ENCODE peak calls at places on chromosome 22, in four cellular contexts. B, D, Q and I are unnamed samples.

GRCh38 chr22:33737662-33738061 is 182.6 kb downstream of the LARGE1 start:
- ATAC-seq in B (no peak), D (no peak), Q (no peak), I (no peak)

GRCh38 chr22:32561163-32561562 is 86.6 kb downstream of the FBXO7 start:
- ATAC-seq in B (no peak), D (no peak), Q (no peak), I (no peak)

GRCh38 chr22:19884954-19885751 is 30.5 kb upstream of the GNB1L start:
- ATAC-seq in B (no peak), D (no peak), Q (no peak), I (no peak)

GRCh38 chr22:35299217-35299716 is 427 bp upstream of the TOM1 start:
- ATAC-seq in B (peak), D (peak), Q (peak), I (peak)

GRCh38 chr22:35306350-35306967 is 6.8 kb downstream of the TOM1 start:
- ATAC-seq in B (no peak), D (peak), Q (peak), I (no peak)

GRCh38 chr22:45783021-45783420 is 111.4 kb downstream of the ATXN10 start:
- ATAC-seq in B (no peak), D (no peak), Q (no peak), I (no peak)

GRCh38 chr22:39943366-39943765 is 16.8 kb upstream of the TMA7B start:
- ATAC-seq in B (peak), D (peak), Q (no peak), I (no peak)

GRCh38 chr22:19068784-19069271 is 53.4 kb downstream of the DGCR2 start:
- ATAC-seq in B (no peak), D (no peak), Q (no peak), I (no peak)

GRCh38 chr22:28019881-28020861 is 101.1 kb upstream of the PITPNB start:
- ATAC-seq in B (peak), D (peak), Q (peak), I (peak)

GRCh38 chr22:36104988-36105387 is 55.6 kb downstream of the APOL3 start:
- ATAC-seq in B (no peak), D (no peak), Q (no peak), I (no peak)

GRCh38 chr22:46104170-46104880 is 46.0 kb upstream of the PPARA start:
- ATAC-seq in B (no peak), D (no peak), Q (no peak), I (peak)

GRCh38 chr22:45497746-45498145 is 4.9 kb upstream of the FBLN1 start:
- ATAC-seq in B (no peak), D (no peak), Q (no peak), I (peak)

GRCh38 chr22:22040908-22041307 is 58.3 kb upstream of the TOP3B start:
- ATAC-seq in B (no peak), D (no peak), Q (no peak), I (no peak)